ENCODE peak calls at places on chromosome 20, in seven cellular contexts. One of them, this sample, is unnamed. For H3K4me1, the result is how much of the 10 kb centered on the place peaks cover.

GRCh38 chr20:63364801-63365585 is 3.8 kb upstream of the CHRNA4 start:
- DNase-seq in Peyer's patch: no peak
- DNase-seq in PC-3: no peak
- DNase-seq in neural progenitor cell: no peak
- DNase-seq in cardiac muscle cell: no peak
- DNase-seq in ovary: no peak
- DNase-seq in OCI-LY7: no peak
- DNase-seq in this sample: no peak

GRCh38 chr20:50267041-50267865 is 76.6 kb downstream of the CEBPB start:
- DNase-seq in Peyer's patch: peak
- DNase-seq in PC-3: peak
- DNase-seq in neural progenitor cell: peak
- DNase-seq in cardiac muscle cell: no peak
- DNase-seq in ovary: no peak
- DNase-seq in OCI-LY7: no peak
- DNase-seq in this sample: no peak

GRCh38 chr20:1309439-1309847 is 19.5 kb downstream of the SDCBP2 start:
- DNase-seq in Peyer's patch: peak
- DNase-seq in PC-3: no peak
- DNase-seq in neural progenitor cell: no peak
- DNase-seq in cardiac muscle cell: no peak
- DNase-seq in ovary: no peak
- DNase-seq in OCI-LY7: no peak
- DNase-seq in this sample: no peak

GRCh38 chr20:47559141-47559540 is 57.5 kb downstream of the NCOA3 start:
- DNase-seq in Peyer's patch: no peak
- DNase-seq in PC-3: no peak
- DNase-seq in neural progenitor cell: peak
- DNase-seq in cardiac muscle cell: no peak
- DNase-seq in ovary: no peak
- DNase-seq in OCI-LY7: no peak
- DNase-seq in this sample: no peak

GRCh38 chr20:35917077-35917476 is 37.2 kb downstream of the SCAND1 start:
- DNase-seq in Peyer's patch: no peak
- DNase-seq in PC-3: no peak
- DNase-seq in neural progenitor cell: no peak
- DNase-seq in cardiac muscle cell: no peak
- DNase-seq in ovary: no peak
- DNase-seq in OCI-LY7: no peak
- DNase-seq in this sample: no peak

GRCh38 chr20:62557425-62557824 is 81.6 kb upstream of the GATA5 start:
- DNase-seq in Peyer's patch: no peak
- DNase-seq in PC-3: peak
- DNase-seq in neural progenitor cell: no peak
- DNase-seq in cardiac muscle cell: no peak
- DNase-seq in ovary: no peak
- DNase-seq in OCI-LY7: no peak
- DNase-seq in this sample: no peak

GRCh38 chr20:2585811-2586210 is 49.4 kb downstream of the TMC2 start:
- DNase-seq in Peyer's patch: no peak
- DNase-seq in PC-3: peak
- DNase-seq in neural progenitor cell: no peak
- DNase-seq in cardiac muscle cell: no peak
- DNase-seq in ovary: no peak
- DNase-seq in OCI-LY7: no peak
- DNase-seq in this sample: no peak

GRCh38 chr20:33970229-33970628 is 23.5 kb upstream of the RALY start:
- DNase-seq in Peyer's patch: no peak
- DNase-seq in PC-3: no peak
- DNase-seq in neural progenitor cell: no peak
- DNase-seq in cardiac muscle cell: no peak
- DNase-seq in ovary: no peak
- DNase-seq in OCI-LY7: no peak
- DNase-seq in this sample: no peak

GRCh38 chr20:64010711-64011237 is 25.2 kb upstream of the C20orf204 start:
- DNase-seq in Peyer's patch: no peak
- DNase-seq in PC-3: peak
- DNase-seq in neural progenitor cell: no peak
- DNase-seq in cardiac muscle cell: no peak
- DNase-seq in ovary: no peak
- DNase-seq in OCI-LY7: no peak
- DNase-seq in this sample: no peak

GRCh38 chr20:57390604-57391438 is at the start of gene RBM38:
- DNase-seq in Peyer's patch: peak
- DNase-seq in PC-3: peak
- DNase-seq in neural progenitor cell: peak
- DNase-seq in cardiac muscle cell: peak
- DNase-seq in ovary: peak
- DNase-seq in OCI-LY7: peak
- DNase-seq in this sample: peak

GRCh38 chr20:4989570-4989969 is 11.7 kb downstream of the SLC23A2 start:
- DNase-seq in Peyer's patch: no peak
- DNase-seq in PC-3: no peak
- DNase-seq in neural progenitor cell: no peak
- DNase-seq in cardiac muscle cell: no peak
- DNase-seq in ovary: no peak
- DNase-seq in OCI-LY7: peak
- DNase-seq in this sample: no peak

GRCh38 chr20:57223648-57224489 is 42.6 kb downstream of the BMP7 start:
- DNase-seq in Peyer's patch: no peak
- DNase-seq in PC-3: peak
- DNase-seq in neural progenitor cell: no peak
- DNase-seq in cardiac muscle cell: no peak
- DNase-seq in ovary: no peak
- DNase-seq in OCI-LY7: peak
- DNase-seq in this sample: no peak

GRCh38 chr20:64130271-64130670 is 22.9 kb upstream of the NPBWR2 start:
- DNase-seq in Peyer's patch: no peak
- DNase-seq in PC-3: no peak
- DNase-seq in neural progenitor cell: no peak
- DNase-seq in cardiac muscle cell: no peak
- DNase-seq in ovary: no peak
- DNase-seq in OCI-LY7: no peak
- DNase-seq in this sample: no peak

GRCh38 chr20:46973801-46974200 is 79.2 kb downstream of the EYA2 start:
- DNase-seq in Peyer's patch: no peak
- DNase-seq in PC-3: no peak
- DNase-seq in neural progenitor cell: no peak
- DNase-seq in cardiac muscle cell: no peak
- DNase-seq in ovary: no peak
- DNase-seq in OCI-LY7: no peak
- DNase-seq in this sample: no peak

GRCh38 chr20:8156603-8157079 is 24.6 kb downstream of the PLCB1 start:
- DNase-seq in Peyer's patch: no peak
- DNase-seq in PC-3: peak
- DNase-seq in neural progenitor cell: no peak
- DNase-seq in cardiac muscle cell: no peak
- DNase-seq in ovary: no peak
- DNase-seq in OCI-LY7: no peak
- DNase-seq in this sample: no peak

GRCh38 chr20:40869416-40870147 is 159.0 kb upstream of the TOP1 start:
- DNase-seq in Peyer's patch: no peak
- DNase-seq in PC-3: no peak
- DNase-seq in neural progenitor cell: no peak
- DNase-seq in cardiac muscle cell: no peak
- DNase-seq in ovary: peak
- DNase-seq in OCI-LY7: no peak
- DNase-seq in this sample: no peak
- H3K27ac ChIP-seq in Peyer's patch: no peak
- H3K27ac ChIP-seq in PC-3: no peak
- H3K27ac ChIP-seq in neural progenitor cell: no peak
- H3K27ac ChIP-seq in cardiac muscle cell: no peak
- H3K27ac ChIP-seq in ovary: peak
- H3K27ac ChIP-seq in OCI-LY7: no peak
- H3K27ac ChIP-seq in this sample: no peak

GRCh38 chr20:31454374-31454773 is 13.9 kb downstream of the DEFB123 start:
- DNase-seq in Peyer's patch: no peak
- DNase-seq in PC-3: no peak
- DNase-seq in neural progenitor cell: no peak
- DNase-seq in cardiac muscle cell: no peak
- DNase-seq in ovary: no peak
- DNase-seq in OCI-LY7: no peak
- DNase-seq in this sample: no peak
- TF ChIP-seq CTCF in Peyer's patch: no peak
- TF ChIP-seq CTCF in PC-3: no peak
- TF ChIP-seq CTCF in neural progenitor cell: no peak
- TF ChIP-seq CTCF in cardiac muscle cell: no peak
- TF ChIP-seq CTCF in ovary: no peak
- TF ChIP-seq CTCF in OCI-LY7: no peak
- TF ChIP-seq CTCF in this sample: no peak

GRCh38 chr20:21380711-21381110 is 16.6 kb downstream of the NKX2-4 start:
- DNase-seq in Peyer's patch: no peak
- DNase-seq in PC-3: no peak
- DNase-seq in neural progenitor cell: no peak
- DNase-seq in cardiac muscle cell: no peak
- DNase-seq in ovary: no peak
- DNase-seq in OCI-LY7: no peak
- DNase-seq in this sample: no peak

GRCh38 chr20:21384308-21384892 is 12.9 kb downstream of the NKX2-4 start:
- DNase-seq in Peyer's patch: no peak
- DNase-seq in PC-3: no peak
- DNase-seq in neural progenitor cell: no peak
- DNase-seq in cardiac muscle cell: no peak
- DNase-seq in ovary: no peak
- DNase-seq in OCI-LY7: no peak
- DNase-seq in this sample: no peak

GRCh38 chr20:21378259-21378658 is 19.1 kb downstream of the NKX2-4 start:
- DNase-seq in Peyer's patch: no peak
- DNase-seq in PC-3: no peak
- DNase-seq in neural progenitor cell: no peak
- DNase-seq in cardiac muscle cell: no peak
- DNase-seq in ovary: no peak
- DNase-seq in OCI-LY7: no peak
- DNase-seq in this sample: no peak

GRCh38 chr20:21377701-21378100 is 19.6 kb downstream of the NKX2-4 start:
- DNase-seq in Peyer's patch: no peak
- DNase-seq in PC-3: no peak
- DNase-seq in neural progenitor cell: no peak
- DNase-seq in cardiac muscle cell: peak
- DNase-seq in ovary: no peak
- DNase-seq in OCI-LY7: no peak
- DNase-seq in this sample: no peak

GRCh38 chr20:21381619-21382018 is 15.7 kb downstream of the NKX2-4 start:
- DNase-seq in Peyer's patch: no peak
- DNase-seq in PC-3: no peak
- DNase-seq in neural progenitor cell: no peak
- DNase-seq in cardiac muscle cell: no peak
- DNase-seq in ovary: no peak
- DNase-seq in OCI-LY7: no peak
- DNase-seq in this sample: no peak
- H3K4me1 ChIP-seq in Peyer's patch: under half
- H3K4me1 ChIP-seq in PC-3: under half
- H3K4me1 ChIP-seq in neural progenitor cell: under half
- H3K4me1 ChIP-seq in cardiac muscle cell: under half
- H3K4me1 ChIP-seq in ovary: under half
- H3K4me1 ChIP-seq in OCI-LY7: under half
- H3K4me1 ChIP-seq in this sample: under half

GRCh38 chr20:6718660-6719059 is 48.8 kb upstream of the BMP2 start:
- DNase-seq in Peyer's patch: no peak
- DNase-seq in PC-3: peak
- DNase-seq in neural progenitor cell: no peak
- DNase-seq in cardiac muscle cell: no peak
- DNase-seq in ovary: no peak
- DNase-seq in OCI-LY7: no peak
- DNase-seq in this sample: no peak

GRCh38 chr20:6715350-6716063 is 52.0 kb upstream of the BMP2 start:
- DNase-seq in Peyer's patch: no peak
- DNase-seq in PC-3: no peak
- DNase-seq in neural progenitor cell: no peak
- DNase-seq in cardiac muscle cell: no peak
- DNase-seq in ovary: no peak
- DNase-seq in OCI-LY7: no peak
- DNase-seq in this sample: no peak

GRCh38 chr20:6711950-6712634 is 55.4 kb upstream of the BMP2 start:
- DNase-seq in Peyer's patch: no peak
- DNase-seq in PC-3: peak
- DNase-seq in neural progenitor cell: no peak
- DNase-seq in cardiac muscle cell: no peak
- DNase-seq in ovary: no peak
- DNase-seq in OCI-LY7: no peak
- DNase-seq in this sample: no peak

GRCh38 chr20:6709865-6710595 is 57.5 kb upstream of the BMP2 start:
- DNase-seq in Peyer's patch: no peak
- DNase-seq in PC-3: peak
- DNase-seq in neural progenitor cell: no peak
- DNase-seq in cardiac muscle cell: no peak
- DNase-seq in ovary: no peak
- DNase-seq in OCI-LY7: no peak
- DNase-seq in this sample: no peak

DNA sequence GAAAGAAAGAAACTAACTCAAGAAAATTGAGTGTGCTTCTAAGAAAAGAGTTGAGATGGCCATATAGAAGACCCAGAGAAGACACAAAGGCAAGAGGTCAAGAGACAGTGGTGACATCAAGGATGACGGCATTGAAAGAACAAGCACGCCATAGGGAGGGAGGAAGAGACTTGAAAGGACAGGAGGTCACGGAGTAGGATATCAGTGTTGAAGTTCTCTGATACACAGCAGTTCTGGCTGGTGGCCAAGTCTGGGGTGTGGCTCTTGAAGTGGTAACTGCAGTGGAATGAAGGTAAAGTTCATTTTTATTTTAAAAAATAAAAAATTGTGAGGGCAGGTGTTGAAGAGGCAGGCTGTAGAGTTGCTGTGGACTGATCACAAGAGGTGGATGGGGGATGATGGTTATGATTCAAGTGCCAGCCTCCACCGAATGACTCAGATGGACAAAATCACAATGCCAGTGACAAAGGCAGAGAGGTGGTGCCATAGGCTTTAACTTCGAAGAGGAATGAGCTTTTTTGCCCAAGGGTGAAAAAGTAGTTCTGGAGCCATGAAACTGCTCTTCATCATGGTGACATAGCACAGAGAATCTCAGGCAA is 53.2 kb upstream of the BMP2 start:
- DNase-seq in Peyer's patch: peak
- DNase-seq in PC-3: peak
- DNase-seq in neural progenitor cell: no peak
- DNase-seq in cardiac muscle cell: no peak
- DNase-seq in ovary: no peak
- DNase-seq in OCI-LY7: no peak
- DNase-seq in this sample: no peak
- H3K27ac ChIP-seq in Peyer's patch: no peak
- H3K27ac ChIP-seq in PC-3: peak
- H3K27ac ChIP-seq in neural progenitor cell: no peak
- H3K27ac ChIP-seq in cardiac muscle cell: no peak
- H3K27ac ChIP-seq in ovary: no peak
- H3K27ac ChIP-seq in OCI-LY7: no peak
- H3K27ac ChIP-seq in this sample: no peak

DNA sequence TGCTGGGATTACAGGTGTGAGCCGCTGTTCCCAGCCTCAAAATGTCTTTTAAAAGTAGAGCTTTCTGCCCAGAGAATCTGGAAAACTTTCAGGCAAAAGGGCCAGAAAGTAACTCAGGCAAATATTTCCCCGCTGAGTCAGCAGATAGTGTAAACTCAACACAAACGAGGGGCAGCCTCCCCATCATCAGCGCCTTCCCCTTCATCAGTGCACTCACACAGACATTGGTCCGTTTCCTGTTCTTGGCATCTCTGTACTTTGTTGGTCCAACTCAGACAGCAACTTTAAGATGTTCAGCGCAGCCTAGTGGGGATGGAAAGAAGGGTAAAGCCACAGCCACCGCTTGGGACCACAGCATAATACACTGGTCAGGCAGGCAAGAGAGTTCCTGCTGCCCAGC is 69.5 kb downstream of the CSE1L start:
- DNase-seq in Peyer's patch: no peak
- DNase-seq in PC-3: no peak
- DNase-seq in neural progenitor cell: no peak
- DNase-seq in cardiac muscle cell: no peak
- DNase-seq in ovary: peak
- DNase-seq in OCI-LY7: no peak
- DNase-seq in this sample: no peak
- TF ChIP-seq CTCF in Peyer's patch: no peak
- TF ChIP-seq CTCF in PC-3: no peak
- TF ChIP-seq CTCF in neural progenitor cell: no peak
- TF ChIP-seq CTCF in cardiac muscle cell: no peak
- TF ChIP-seq CTCF in ovary: no peak
- TF ChIP-seq CTCF in OCI-LY7: no peak
- TF ChIP-seq CTCF in this sample: no peak